ENCODE peak calls at places on chromosomes 13 and 19, in five cellular contexts. One of them, this sample, is unnamed.

GRCh38 chr19:4742717-4743646 is 19.3 kb upstream of the DPP9 start:
- DNase-seq in endothelial cell of umbilical vein: no peak
- DNase-seq in endodermal cell: peak; percentile 81
- DNase-seq in SK-N-SH: peak; percentile 82
- DNase-seq in colonic mucosa: no peak
- DNase-seq in this sample: no peak

GRCh38 chr19:44212865-44213346 is 574 bp downstream of the ZNF227 start:
- DNase-seq in endothelial cell of umbilical vein: peak; percentile 58
- DNase-seq in endodermal cell: peak; percentile 51
- DNase-seq in SK-N-SH: peak; percentile 40
- DNase-seq in colonic mucosa: peak; percentile 24
- DNase-seq in this sample: no peak

GRCh38 chr13:72960114-72960513 is 98.7 kb upstream of the KLF5 start:
- DNase-seq in endothelial cell of umbilical vein: no peak
- DNase-seq in endodermal cell: no peak
- DNase-seq in SK-N-SH: no peak
- DNase-seq in colonic mucosa: no peak
- DNase-seq in this sample: no peak

GRCh38 chr19:4403005-4403761 is 743 bp downstream of the CHAF1A start:
- DNase-seq in endothelial cell of umbilical vein: no peak
- DNase-seq in endodermal cell: peak; percentile 55
- DNase-seq in SK-N-SH: no peak
- DNase-seq in colonic mucosa: peak; percentile 34
- DNase-seq in this sample: no peak

GRCh38 chr19:58009666-58010301 is 7.2 kb upstream of the ZNF606 start:
- DNase-seq in endothelial cell of umbilical vein: peak; percentile 75
- DNase-seq in endodermal cell: peak; percentile 89
- DNase-seq in SK-N-SH: no peak
- DNase-seq in colonic mucosa: peak; percentile 92
- DNase-seq in this sample: peak; percentile 95

GRCh38 chr13:44313674-44314073 is 60.0 kb upstream of the SERP2 start:
- DNase-seq in endothelial cell of umbilical vein: peak; percentile 76
- DNase-seq in endodermal cell: no peak
- DNase-seq in SK-N-SH: no peak
- DNase-seq in colonic mucosa: no peak
- DNase-seq in this sample: no peak

GRCh38 chr19:46863818-46864629 is 3.2 kb downstream of the ARHGAP35 start:
- DNase-seq in endothelial cell of umbilical vein: peak; percentile 21
- DNase-seq in endodermal cell: peak; percentile 75
- DNase-seq in SK-N-SH: peak; percentile 47
- DNase-seq in colonic mucosa: no peak
- DNase-seq in this sample: no peak

GRCh38 chr19:55660404-55660803 is 5.6 kb downstream of the U2AF2 start:
- DNase-seq in endothelial cell of umbilical vein: no peak
- DNase-seq in endodermal cell: no peak
- DNase-seq in SK-N-SH: no peak
- DNase-seq in colonic mucosa: no peak
- DNase-seq in this sample: peak; percentile 59

GRCh38 chr19:16330368-16330801 is 5.8 kb downstream of the KLF2 start:
- DNase-seq in endothelial cell of umbilical vein: peak; percentile 81
- DNase-seq in endodermal cell: peak; percentile 71
- DNase-seq in SK-N-SH: no peak
- DNase-seq in colonic mucosa: peak; percentile 69
- DNase-seq in this sample: peak; percentile 95

GRCh38 chr13:23754506-23754905 is 134.7 kb downstream of the MIPEP start:
- DNase-seq in endothelial cell of umbilical vein: no peak
- DNase-seq in endodermal cell: no peak
- DNase-seq in SK-N-SH: no peak
- DNase-seq in colonic mucosa: no peak
- DNase-seq in this sample: no peak

GRCh38 chr13:67258482-67258881 is 28.3 kb upstream of the PCDH9 start:
- DNase-seq in endothelial cell of umbilical vein: no peak
- DNase-seq in endodermal cell: peak; percentile 57
- DNase-seq in SK-N-SH: no peak
- DNase-seq in colonic mucosa: no peak
- DNase-seq in this sample: no peak

GRCh38 chr19:46080561-46080960 is 39.8 kb upstream of the IGFL4 start:
- DNase-seq in endothelial cell of umbilical vein: no peak
- DNase-seq in endodermal cell: no peak
- DNase-seq in SK-N-SH: no peak
- DNase-seq in colonic mucosa: no peak
- DNase-seq in this sample: no peak

GRCh38 chr13:23160241-23161175 is 20.3 kb upstream of the SGCG start:
- DNase-seq in endothelial cell of umbilical vein: no peak
- DNase-seq in endodermal cell: peak; percentile 72
- DNase-seq in SK-N-SH: no peak
- DNase-seq in colonic mucosa: no peak
- DNase-seq in this sample: no peak

GRCh38 chr19:15584095-15584494 is 30.9 kb upstream of the CYP4F8 start:
- DNase-seq in endothelial cell of umbilical vein: no peak
- DNase-seq in endodermal cell: no peak
- DNase-seq in SK-N-SH: no peak
- DNase-seq in colonic mucosa: no peak
- DNase-seq in this sample: no peak

GRCh38 chr13:50693755-50694154 is 149.7 kb downstream of the DLEU7 start:
- DNase-seq in endothelial cell of umbilical vein: no peak
- DNase-seq in endodermal cell: no peak
- DNase-seq in SK-N-SH: no peak
- DNase-seq in colonic mucosa: no peak
- DNase-seq in this sample: peak; percentile 79

GRCh38 chr19:29478578-29479565 is 46.9 kb upstream of the VSTM2B start:
- DNase-seq in endothelial cell of umbilical vein: no peak
- DNase-seq in endodermal cell: peak; percentile 94
- DNase-seq in SK-N-SH: peak; percentile 58
- DNase-seq in colonic mucosa: no peak
- DNase-seq in this sample: no peak
- TF ChIP-seq CTCF in endothelial cell of umbilical vein: no peak
- TF ChIP-seq CTCF in endodermal cell: peak; percentile 89
- TF ChIP-seq CTCF in SK-N-SH: peak; percentile 54
- TF ChIP-seq CTCF in colonic mucosa: no peak
- TF ChIP-seq CTCF in this sample: no peak

DNA sequence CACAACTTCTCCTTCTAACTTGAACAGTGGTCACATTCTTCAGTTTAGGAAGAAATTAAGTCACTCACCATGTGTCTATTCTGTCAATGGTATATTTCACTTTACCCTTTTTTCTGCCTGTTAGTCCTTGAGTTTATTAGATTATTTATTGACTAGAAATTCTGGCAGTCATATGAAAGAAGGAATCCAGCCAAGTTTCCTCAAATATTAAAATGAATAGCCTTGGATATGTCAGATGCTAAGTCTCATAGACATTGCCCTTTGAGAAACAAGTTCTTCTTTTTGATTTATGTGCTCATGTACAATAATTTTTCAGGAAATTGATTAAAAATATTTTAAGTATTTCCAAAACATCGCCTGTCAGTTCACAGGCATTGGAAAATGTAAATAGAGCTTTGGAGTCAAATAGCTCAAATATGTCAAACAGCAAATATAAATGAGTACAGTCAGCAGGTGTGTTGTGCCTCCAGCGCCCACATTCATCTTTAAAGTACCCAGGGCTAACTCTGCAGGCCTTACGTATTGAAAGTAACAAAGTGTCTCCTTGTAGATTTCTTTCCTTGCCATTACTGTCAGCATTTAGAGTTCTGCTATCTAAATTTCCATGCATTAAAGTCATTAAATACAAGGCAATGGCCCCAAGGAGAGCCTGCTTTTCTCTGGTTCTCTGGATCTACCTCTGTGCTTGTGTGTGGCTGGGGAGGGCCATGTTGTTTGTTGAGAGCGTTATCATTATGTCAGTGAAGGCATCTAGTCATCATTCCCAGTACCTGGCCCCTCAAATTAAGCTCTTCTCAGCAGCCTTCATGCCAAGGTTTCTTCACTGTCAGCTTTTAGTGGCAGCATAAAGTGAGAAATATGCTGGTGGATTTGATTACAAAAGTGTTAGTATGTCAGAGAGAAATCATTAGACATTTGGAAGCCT is 76.3 kb upstream of the TRPC4 start:
- DNase-seq in endothelial cell of umbilical vein: no peak
- DNase-seq in endodermal cell: no peak
- DNase-seq in SK-N-SH: no peak
- DNase-seq in colonic mucosa: no peak
- DNase-seq in this sample: no peak
- H3K9ac ChIP-seq in endothelial cell of umbilical vein: no peak overlapping the region
- H3K9ac ChIP-seq in endodermal cell: no peak overlapping the region
- H3K9ac ChIP-seq in SK-N-SH: no peak overlapping the region
- H3K9ac ChIP-seq in colonic mucosa: no peak overlapping the region
- H3K9ac ChIP-seq in this sample: no peak overlapping the region

DNA sequence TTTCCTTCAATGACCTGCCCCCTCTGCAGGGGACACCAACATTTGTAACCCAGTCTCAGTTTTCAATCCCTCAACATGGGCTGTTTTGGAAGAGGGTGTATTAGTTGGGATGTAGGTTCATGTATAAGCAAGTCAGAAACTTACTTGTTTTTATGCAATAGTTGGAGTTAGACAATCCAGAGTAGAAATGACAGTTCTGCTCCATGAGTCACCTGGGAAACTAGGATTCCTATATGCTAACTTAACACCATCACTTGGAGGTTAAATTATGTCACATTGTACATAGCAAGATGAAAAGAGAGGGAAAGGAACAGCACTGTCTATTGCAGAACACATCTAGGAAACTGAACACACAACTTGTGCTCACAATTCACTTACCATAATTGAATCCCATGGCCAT is 436.4 kb downstream of the RFC3 start:
- DNase-seq in endothelial cell of umbilical vein: no peak
- DNase-seq in endodermal cell: no peak
- DNase-seq in SK-N-SH: no peak
- DNase-seq in colonic mucosa: no peak
- DNase-seq in this sample: no peak
- H3K4me3 ChIP-seq in endothelial cell of umbilical vein: no peak overlapping the region
- H3K4me3 ChIP-seq in endodermal cell: no peak overlapping the region
- H3K4me3 ChIP-seq in SK-N-SH: no peak overlapping the region
- H3K4me3 ChIP-seq in colonic mucosa: no peak overlapping the region
- H3K4me3 ChIP-seq in this sample: no peak overlapping the region

GRCh38 chr19:48617146-48617937 is 1.6 kb downstream of the RPL18 start:
- DNase-seq in endothelial cell of umbilical vein: no peak
- DNase-seq in endodermal cell: peak; percentile 44
- DNase-seq in SK-N-SH: no peak
- DNase-seq in colonic mucosa: peak; percentile 41
- DNase-seq in this sample: no peak
- TF ChIP-seq CTCF in endothelial cell of umbilical vein: peak; percentile 1
- TF ChIP-seq CTCF in endodermal cell: no peak
- TF ChIP-seq CTCF in SK-N-SH: no peak
- TF ChIP-seq CTCF in colonic mucosa: no peak
- TF ChIP-seq CTCF in this sample: no peak

GRCh38 chr19:38266070-38266469 is 1.7 kb downstream of the SPINT2 start:
- DNase-seq in endothelial cell of umbilical vein: no peak
- DNase-seq in endodermal cell: no peak
- DNase-seq in SK-N-SH: no peak
- DNase-seq in colonic mucosa: peak; percentile 39
- DNase-seq in this sample: peak; percentile 63
- H3K9ac ChIP-seq in endothelial cell of umbilical vein: no peak overlapping the region
- H3K9ac ChIP-seq in endodermal cell: peak overlapping the region; percentile 96
- H3K9ac ChIP-seq in SK-N-SH: no peak overlapping the region
- H3K9ac ChIP-seq in colonic mucosa: peak overlapping the region; percentile 98
- H3K9ac ChIP-seq in this sample: peak overlapping the region; percentile 96

DNA sequence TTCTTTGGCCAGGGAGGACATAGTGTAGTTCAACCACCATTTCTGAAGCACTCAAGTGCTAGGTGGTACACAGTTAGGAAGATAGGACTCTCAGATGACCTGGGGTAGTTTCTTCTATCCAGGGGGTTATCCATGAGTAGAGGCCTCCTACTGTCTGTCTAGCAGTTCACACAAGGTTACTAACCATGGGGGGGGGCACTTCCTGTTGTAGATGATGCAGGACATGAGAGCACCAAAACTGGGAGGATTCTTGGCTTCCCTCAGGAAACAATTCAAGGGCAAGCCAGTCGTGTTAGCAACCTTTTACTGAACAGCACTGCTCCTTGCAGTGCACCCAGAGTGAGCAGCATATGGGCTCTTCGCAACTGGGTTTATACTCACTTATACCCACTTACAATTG is 8.9 kb upstream of the TPP2 start:
- DNase-seq in endothelial cell of umbilical vein: no peak
- DNase-seq in endodermal cell: no peak
- DNase-seq in SK-N-SH: no peak
- DNase-seq in colonic mucosa: no peak
- DNase-seq in this sample: no peak
- H3K4me3 ChIP-seq in endothelial cell of umbilical vein: no peak overlapping the region
- H3K4me3 ChIP-seq in endodermal cell: no peak overlapping the region
- H3K4me3 ChIP-seq in SK-N-SH: no peak overlapping the region
- H3K4me3 ChIP-seq in colonic mucosa: no peak overlapping the region
- H3K4me3 ChIP-seq in this sample: no peak overlapping the region